ENCODE peak calls at places on chromosomes 4 and X, in four cellular contexts. I is breast epithelium, J is astrocyte of the spinal cord, U is suprapubic skin. F is an unnamed sample.

GRCh38 chrX:147884958-147885357 is 26.8 kb upstream of the FMR1 start:
- DNase-seq in J (no peak), U (no peak), I (no peak), F (no peak)

GRCh38 chrX:150405576-150405975 is 42.5 kb downstream of the MAMLD1 start:
- DNase-seq in I (no peak), U (no peak), J (no peak), F (no peak)

GRCh38 chrX:29241831-29242230 is 654.6 kb downstream of the IL1RAPL1 start:
- DNase-seq in U (no peak), J (no peak), I (no peak), F (no peak)

GRCh38 chrX:134525086-134525792 is 65.3 kb downstream of the HPRT1 start:
- DNase-seq in J (peak; percentile 22), U (no peak), I (no peak), F (no peak)

GRCh38 chr4:52788806-52789205 is 37.6 kb upstream of the ERVMER34-1 start:
- DNase-seq in U (no peak), I (no peak), J (no peak), F (no peak)

GRCh38 chrX:40282901-40283674 is 185.3 kb upstream of the BCOR start:
- DNase-seq in I (no peak), U (no peak), J (peak; percentile 45), F (no peak)

GRCh38 chr4:82948647-82949204 is 48.2 kb downstream of the THAP9 start:
- DNase-seq in I (no peak), U (no peak), J (peak; percentile 56), F (no peak)

GRCh38 chr4:179095585-179096228 is 1653.5 kb upstream of the AGA start:
- DNase-seq in I (no peak), J (peak; percentile 51), U (no peak), F (no peak)

GRCh38 chr4:6815029-6815836 is 32.7 kb downstream of the KIAA0232 start:
- DNase-seq in I (no peak), U (no peak), J (no peak), F (no peak)

GRCh38 chr4:128757712-128758111 is 51.8 kb upstream of the JADE1 start:
- DNase-seq in J (no peak), U (no peak), I (no peak), F (no peak)

GRCh38 chr4:73731968-73732610 is 8.3 kb upstream of the CXCL8 start:
- DNase-seq in I (no peak), J (no peak), U (no peak), F (no peak)

GRCh38 chrX:54509401-54509800 is 13.4 kb upstream of the FGD1 start:
- DNase-seq in I (no peak), U (no peak), J (no peak), F (no peak)

GRCh38 chrX:38166478-38167083 is 54.1 kb downstream of the SRPX start:
- DNase-seq in U (no peak), J (peak; percentile 35), I (no peak), F (no peak)
- TF ChIP-seq CTCF in U (peak; percentile 38), J (peak; percentile 34), I (peak; percentile 31), F (peak; percentile 49)

GRCh38 chrX:17550011-17550410 is 175.0 kb downstream of the NHS start:
- DNase-seq in J (peak; percentile 11), I (no peak), U (no peak), F (no peak)
- TF ChIP-seq CTCF in J (no peak), I (no peak), U (no peak), F (no peak)

DNA sequence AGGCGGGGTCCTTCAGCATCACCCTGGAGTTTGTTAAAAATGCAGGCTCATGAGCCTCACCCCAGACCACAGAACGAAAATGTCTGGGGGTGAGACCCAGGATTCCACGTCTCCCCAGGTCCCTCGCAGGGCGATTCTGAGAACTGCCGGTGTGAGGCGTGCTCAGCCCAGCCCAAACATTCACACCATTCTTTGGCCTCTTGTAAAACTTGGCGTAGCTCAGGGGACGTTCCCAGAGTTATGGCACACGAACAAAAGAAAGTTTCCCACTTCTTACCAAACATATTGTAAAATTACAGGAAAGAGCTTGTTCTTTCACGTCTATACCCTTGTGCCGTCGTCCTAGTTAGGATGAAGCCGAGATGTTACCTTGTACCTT is 12.9 kb downstream of the CD99 start:
- DNase-seq in I (no peak), U (no peak), J (peak; percentile 57), F (no peak)
- TF ChIP-seq CTCF in I (peak; percentile 18), U (peak; percentile 70), J (peak; percentile 58), F (peak; percentile 24)

DNA sequence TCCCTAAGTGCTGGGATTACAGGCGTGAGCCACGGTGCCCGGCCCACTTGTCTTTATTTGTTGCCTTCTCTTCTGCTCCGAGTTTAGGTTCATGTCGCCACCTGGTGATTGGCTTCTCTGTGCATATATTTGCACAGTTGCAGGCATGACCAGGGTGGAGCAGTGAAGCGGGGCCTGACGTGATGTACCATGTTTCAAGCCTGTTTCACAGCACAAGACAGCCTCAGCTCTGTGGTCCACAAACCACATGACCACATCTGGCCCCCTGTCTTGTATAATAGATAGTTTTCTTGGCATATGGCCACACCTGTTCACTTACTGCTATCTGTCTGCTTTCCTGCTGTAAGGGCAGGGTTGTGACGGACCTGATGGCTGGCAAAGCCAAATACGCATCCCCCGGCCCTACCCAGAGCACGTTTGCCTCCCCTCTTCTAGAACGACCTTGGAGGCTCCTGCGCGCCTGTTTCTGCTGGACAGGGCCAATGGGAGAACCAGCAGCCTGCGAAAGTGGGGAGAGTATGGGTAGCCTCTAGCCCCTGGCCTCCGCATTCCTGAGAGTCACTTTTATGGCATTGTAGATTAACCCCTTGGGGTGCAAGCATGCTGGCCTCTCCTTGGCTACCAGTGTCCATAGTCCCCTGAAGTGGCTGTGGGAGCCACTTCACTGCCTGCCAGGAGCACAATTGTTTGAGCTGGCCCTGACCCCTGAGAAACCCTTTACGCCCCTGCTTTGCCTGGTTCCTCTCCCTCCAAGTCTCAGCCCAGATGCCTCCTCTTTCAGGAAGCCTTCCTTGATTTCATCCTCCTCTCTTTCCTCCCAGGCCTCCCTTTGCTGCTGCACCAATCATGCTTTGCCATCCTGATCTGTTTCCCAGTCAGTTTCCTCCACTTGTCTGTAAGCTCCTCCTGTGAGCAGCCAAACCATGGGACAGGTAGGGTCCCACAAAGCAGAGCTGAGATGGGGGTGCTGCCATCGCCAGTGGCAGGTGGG is 6.0 kb upstream of the SH3TC1 start:
- DNase-seq in I (no peak), J (peak; percentile 50), U (no peak), F (no peak)
- TF ChIP-seq CTCF in I (no peak), J (peak; percentile 34), U (peak; percentile 17), F (peak; percentile 22)

GRCh38 chrX:38304010-38304409 is 23.3 kb downstream of the RPGR start:
- DNase-seq in U (no peak), I (no peak), J (peak; percentile 23), F (no peak)
- TF ChIP-seq CTCF in U (no peak), I (no peak), J (peak; percentile 44), F (peak; percentile 11)

GRCh38 chrX:122703762-122704161 is 480.3 kb upstream of the GRIA3 start:
- DNase-seq in J (peak; percentile 0), U (no peak), I (no peak), F (no peak)
- TF ChIP-seq CTCF in J (no peak), U (no peak), I (no peak), F (peak; percentile 45)

GRCh38 chrX:18951032-18951431 is 32.9 kb downstream of the PHKA2 start:
- DNase-seq in I (no peak), U (no peak), J (no peak), F (no peak)
- TF ChIP-seq CTCF in I (no peak), U (no peak), J (no peak), F (no peak)

DNA sequence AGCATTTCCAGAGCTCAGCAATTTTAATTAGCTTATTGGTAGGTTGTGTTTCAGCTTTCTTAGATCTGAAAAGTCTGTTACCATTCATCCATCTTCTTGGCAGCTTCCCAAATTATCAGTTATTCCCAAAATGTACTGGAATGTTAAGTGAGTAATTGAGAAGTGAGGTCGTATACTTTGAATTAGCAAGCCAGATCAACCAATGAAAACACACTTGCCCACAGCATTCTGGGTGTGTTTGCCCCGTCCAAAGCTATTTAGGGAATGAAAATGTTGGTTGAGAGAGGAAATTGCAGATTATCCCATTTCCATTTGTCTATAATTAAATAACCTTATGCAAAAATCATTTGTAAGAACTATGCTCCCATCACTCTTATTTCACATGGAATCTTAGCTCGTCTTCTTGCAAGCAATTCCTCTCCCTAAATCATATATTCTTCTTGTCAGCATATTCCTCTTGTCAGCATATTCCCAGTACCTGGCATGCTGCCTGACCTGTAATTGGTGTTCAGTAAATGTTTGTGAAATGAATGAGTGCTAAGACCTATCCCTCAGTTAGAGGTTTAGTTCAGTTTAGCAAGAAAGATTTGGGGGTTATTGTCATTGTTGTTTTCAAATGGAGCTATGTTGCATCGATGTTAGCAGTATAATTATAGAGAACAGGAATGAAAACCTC is 23.3 kb upstream of the ANTXR2 start:
- DNase-seq in J (no peak), I (no peak), U (no peak), F (no peak)
- TF ChIP-seq CTCF in J (no peak), I (no peak), U (no peak), F (no peak)

GRCh38 chr4:112251044-112251632 is 19.6 kb downstream of the AP1AR start:
- DNase-seq in U (no peak), J (no peak), I (no peak), F (no peak)

GRCh38 chr4:112247021-112247420 is 15.4 kb downstream of the AP1AR start:
- DNase-seq in U (no peak), I (no peak), J (no peak), F (no peak)

GRCh38 chr4:112245383-112245782 is 13.8 kb downstream of the AP1AR start:
- DNase-seq in I (no peak), U (no peak), J (no peak), F (no peak)
- TF ChIP-seq CTCF in I (no peak), U (no peak), J (peak; percentile 27), F (no peak)

F was measured in AG09319.